ENCODE peak calls at places on chromosomes 12 and 14, in five cellular contexts. M is T-helper 9 cell, Y is Calu3, J is A549, T is uterus. C is an unnamed sample.

GRCh38 chr14:32711103-32711680 is 227.5 kb upstream of the NPAS3 start:
- DNase-seq in M (no peak), Y (peak; percentile 32), J (peak; percentile 32), T (no peak), C (no peak)

GRCh38 chr14:67622675-67623074 is 3.0 kb downstream of the ARG2 start:
- DNase-seq in M (no peak), Y (no peak), J (peak; percentile 36), T (no peak), C (no peak)

GRCh38 chr12:124217508-124217981 is 77.3 kb upstream of the RFLNA start:
- DNase-seq in M (no peak), Y (no peak), J (no peak), T (no peak), C (no peak)

GRCh38 chr14:89858084-89858483 is 96.4 kb downstream of the EFCAB11 start:
- DNase-seq in M (no peak), Y (no peak), J (no peak), T (no peak), C (no peak)

GRCh38 chr14:67358914-67359313 is 690 bp downstream of the ATP6V1D start:
- DNase-seq in M (no peak), Y (no peak), J (no peak), T (no peak), C (no peak)

GRCh38 chr12:66726531-66726930 is 47.7 kb upstream of the GRIP1 start:
- DNase-seq in M (no peak), Y (no peak), J (no peak), T (no peak), C (no peak)

GRCh38 chr14:59197695-59198262 is 9.3 kb downstream of the DAAM1 start:
- DNase-seq in M (no peak), Y (no peak), J (no peak), T (no peak), C (no peak)

GRCh38 chr12:126084480-126084879 is 1019.2 kb downstream of the AACS start:
- DNase-seq in M (no peak), Y (peak; percentile 26), J (no peak), T (no peak), C (no peak)

GRCh38 chr12:121964813-121965643 is 46.6 kb downstream of the CFAP251 start:
- DNase-seq in M (no peak), Y (no peak), J (no peak), T (no peak), C (no peak)

GRCh38 chr12:58757422-58757821 is 162.9 kb downstream of the LRIG3 start:
- DNase-seq in M (no peak), Y (no peak), J (no peak), T (no peak), C (no peak)

GRCh38 chr12:12606793-12607589 is 4.7 kb upstream of the CREBL2 start:
- DNase-seq in M (no peak), Y (peak; percentile 23), J (peak; percentile 16), T (no peak), C (no peak)

GRCh38 chr14:74475678-74476077 is 17.4 kb downstream of the NPC2 start:
- DNase-seq in M (no peak), Y (no peak), J (no peak), T (no peak), C (no peak)

GRCh38 chr12:62698701-62699101 is 232.1 kb downstream of the MON2 start:
- DNase-seq in M (no peak), Y (no peak), J (no peak), T (no peak), C (no peak)

GRCh38 chr14:102902086-102902485 is 20.4 kb upstream of the AMN start:
- DNase-seq in M (no peak), Y (no peak), J (no peak), T (no peak), C (no peak)

GRCh38 chr12:64797156-64797555 is 27.3 kb upstream of the TBC1D30 start:
- DNase-seq in M (no peak), Y (no peak), J (peak; percentile 22), T (no peak), C (no peak)

GRCh38 chr14:99230271-99231141 is 41.5 kb downstream of the BCL11B start:
- DNase-seq in M (peak; percentile 85), Y (no peak), J (no peak), T (no peak), C (peak; percentile 62)

GRCh38 chr14:23571701-23572523 is 4.3 kb upstream of the AP1G2 start:
- DNase-seq in M (no peak), Y (no peak), J (no peak), T (no peak), C (no peak)

GRCh38 chr12:131946757-131947156 is 3.0 kb upstream of the EP400 start:
- DNase-seq in M (no peak), Y (no peak), J (no peak), T (no peak), C (no peak)

GRCh38 chr12:45907955-45908354 is 82.4 kb downstream of the SCAF11 start:
- DNase-seq in M (no peak), Y (no peak), J (no peak), T (no peak), C (no peak)

GRCh38 chr12:46050805-46051204 is 60.4 kb upstream of the SCAF11 start:
- DNase-seq in M (no peak), Y (no peak), J (no peak), T (no peak), C (no peak)

GRCh38 chr14:45610303-45610702 is 357.3 kb upstream of the MIS18BP1 start:
- DNase-seq in M (no peak), Y (peak; percentile 4), J (peak; percentile 1), T (no peak), C (no peak)

GRCh38 chr12:121061831-121062230 is 22.8 kb upstream of the OASL start:
- DNase-seq in M (no peak), Y (no peak), J (peak; percentile 33), T (no peak), C (no peak)

GRCh38 chr14:65482769-65483438 is 70.4 kb downstream of the FUT8 start:
- DNase-seq in M (no peak), Y (no peak), J (no peak), T (no peak), C (no peak)

GRCh38 chr12:31408778-31409177 is 82.8 kb upstream of the SINHCAF start:
- DNase-seq in M (no peak), Y (no peak), J (no peak), T (no peak), C (no peak)

GRCh38 chr12:131827961-131828534 is at the start of gene MMP17:
- DNase-seq in M (peak; percentile 19), Y (peak; percentile 67), J (peak; percentile 75), T (peak; percentile 41), C (no peak)

GRCh38 chr12:68538722-68539614 is 71.7 kb upstream of the RAP1B start:
- DNase-seq in M (peak; percentile 16), Y (no peak), J (no peak), T (peak; percentile 68), C (no peak)

GRCh38 chr14:91870001-91870400 is 2.7 kb upstream of the TC2N start:
- DNase-seq in M (peak; percentile 62), Y (peak; percentile 42), J (peak; percentile 15), T (no peak), C (peak; percentile 44)

C was measured in stimulated activated CD4-positive, alpha-beta T cell treated with anti-CD3 and anti-CD28 coated beads, TNF-alpha, amount 100 ng/mL, for 4 hours.